ENCODE peak calls at places on chromosome 22, in nine cellular contexts. F is stomach; V is activated CD4-positive, alpha-beta T cell treated with anti-CD3 and anti-CD28 coated beads, Interleukin-2, amount 50 U/mL, for 1 hour; C is endothelial cell; X is stimulated activated CD4-positive, alpha-beta T cell treated with anti-CD3 and anti-CD28 coated beads, Interleukin-1b, Interleukin-23, amount 100 ng/mL, for 1 hour; J is NCI-H2107; S is pons; W is RKO; N is activated naive CD4-positive, alpha-beta T cell treated with Interleukin-2 at 50 U/mL for 16 hours. L is an unnamed sample.

GRCh38 chr22:20113551-20114310 is 2.2 kb upstream of the RANBP1 start:
- DNase-seq in F (no peak), V (no peak), C (no peak), X (no peak), J (no peak), S (no peak), W (no peak), N (no peak), L (no peak)

GRCh38 chr22:45201678-45202332 is 38.1 kb downstream of the NUP50 start:
- DNase-seq in F (no peak), V (no peak), C (no peak), X (no peak), J (no peak), S (no peak), W (no peak), N (no peak), L (no peak)

GRCh38 chr22:36369004-36369921 is 18.5 kb downstream of the MYH9 start:
- DNase-seq in F (no peak), V (no peak), C (no peak), X (no peak), J (no peak), S (no peak), W (no peak), N (peak), L (peak)

GRCh38 chr22:35446365-35446764 is 46.4 kb downstream of the MCM5 start:
- DNase-seq in F (no peak), V (no peak), C (no peak), X (no peak), J (no peak), S (no peak), W (peak), N (no peak), L (no peak)

GRCh38 chr22:38414009-38414395 is 41.0 kb downstream of the KCNJ4 start:
- DNase-seq in F (no peak), V (no peak), C (no peak), X (no peak), J (no peak), S (no peak), W (no peak), N (no peak), L (no peak)

GRCh38 chr22:47561115-47561675 is 798.7 kb downstream of the TBC1D22A start:
- DNase-seq in F (no peak), V (no peak), C (no peak), X (no peak), J (no peak), S (no peak), W (no peak), N (no peak), L (no peak)

GRCh38 chr22:38706101-38706884 is 549 bp downstream of the GTPBP1 start:
- DNase-seq in F (peak), V (peak), C (peak), X (no peak), J (no peak), S (peak), W (peak), N (peak), L (peak)

GRCh38 chr22:23402275-23403151 is 177.6 kb downstream of the IGLL1 start:
- DNase-seq in F (peak), V (peak), C (peak), X (no peak), J (peak), S (no peak), W (peak), N (peak), L (peak)

GRCh38 chr22:41813726-41814410 is 13.4 kb downstream of the CCDC134 start:
- DNase-seq in F (no peak), V (no peak), C (no peak), X (no peak), J (no peak), S (no peak), W (no peak), N (no peak), L (no peak)

GRCh38 chr22:37818397-37819099 is 4.6 kb upstream of the GALR3 start:
- DNase-seq in F (peak), V (peak), C (peak), X (peak), J (no peak), S (no peak), W (no peak), N (peak), L (peak)

GRCh38 chr22:46563381-46564083 is 26.1 kb upstream of the CELSR1 start:
- DNase-seq in F (peak), V (peak), C (peak), X (peak), J (peak), S (no peak), W (peak), N (peak), L (peak)

GRCh38 chr22:48142388-48142787 is 1379.9 kb downstream of the TBC1D22A start:
- DNase-seq in F (no peak), V (no peak), C (no peak), X (no peak), J (no peak), S (no peak), W (no peak), N (no peak), L (no peak)

GRCh38 chr22:19765477-19766234 is 5.1 kb downstream of the TBX1 start:
- DNase-seq in F (no peak), V (no peak), C (no peak), X (no peak), J (no peak), S (no peak), W (no peak), N (no peak), L (no peak)

GRCh38 chr22:46108564-46109473 is 41.5 kb upstream of the PPARA start:
- DNase-seq in F (peak), V (no peak), C (no peak), X (no peak), J (no peak), S (no peak), W (no peak), N (no peak), L (no peak)

GRCh38 chr22:29112102-29112501 is 39.3 kb downstream of the KREMEN1 start:
- DNase-seq in F (no peak), V (no peak), C (no peak), X (no peak), J (no peak), S (peak), W (no peak), N (no peak), L (peak)

GRCh38 chr22:43293661-43294392 is 49.3 kb downstream of the SCUBE1 start:
- DNase-seq in F (peak), V (no peak), C (no peak), X (no peak), J (no peak), S (peak), W (no peak), N (no peak), L (no peak)

GRCh38 chr22:50544746-50545253 is 899 bp upstream of the KLHDC7B start:
- DNase-seq in F (peak), V (no peak), C (no peak), X (no peak), J (no peak), S (no peak), W (no peak), N (no peak), L (no peak)

GRCh38 chr22:29523761-29524160 is 29.8 kb downstream of the THOC5 start:
- DNase-seq in F (no peak), V (no peak), C (no peak), X (no peak), J (no peak), S (no peak), W (no peak), N (no peak), L (no peak)

GRCh38 chr22:26394787-26395186 is 34.3 kb upstream of the ASPHD2 start:
- DNase-seq in F (no peak), V (no peak), C (no peak), X (no peak), J (no peak), S (no peak), W (no peak), N (no peak), L (no peak)

GRCh38 chr22:36221799-36222751 is 17.3 kb downstream of the APOL2 start:
- DNase-seq in F (peak), V (peak), C (peak), X (no peak), J (no peak), S (peak), W (peak), N (peak), L (peak)

GRCh38 chr22:35629406-35630234 is 12.5 kb upstream of the MB start:
- DNase-seq in F (peak), V (no peak), C (no peak), X (peak), J (no peak), S (no peak), W (peak), N (peak), L (no peak)

GRCh38 chr22:36589856-36590255 is 60.9 kb upstream of the EIF3D start:
- DNase-seq in F (no peak), V (no peak), C (no peak), X (no peak), J (no peak), S (no peak), W (no peak), N (no peak), L (no peak)

GRCh38 chr22:23219787-23220484 is 39.6 kb downstream of the BCR start:
- DNase-seq in F (peak), V (peak), C (no peak), X (no peak), J (no peak), S (no peak), W (peak), N (peak), L (no peak)

GRCh38 chr22:20550057-20550817 is 42.8 kb downstream of the MED15 start:
- DNase-seq in F (no peak), V (no peak), C (no peak), X (no peak), J (no peak), S (no peak), W (no peak), N (no peak), L (no peak)

GRCh38 chr22:32728291-32728690 is 73.2 kb upstream of the TIMP3 start:
- DNase-seq in F (no peak), V (no peak), C (no peak), X (no peak), J (no peak), S (no peak), W (no peak), N (no peak), L (no peak)

GRCh38 chr22:29820941-29821789 is 16.9 kb downstream of the ASCC2 start:
- DNase-seq in F (peak), V (no peak), C (no peak), X (no peak), J (no peak), S (peak), W (peak), N (no peak), L (peak)